ENCODE peak calls at places on chromosomes 13 and 19, in seven cellular contexts. G is foreskin fibroblast, T is AG09309, H is brain microvascular endothelial cell, M is esophagus squamous epithelium, K is GM06990, Z is BJ. Q is an unnamed sample.

GRCh38 chr19:54136086-54136863 is 1.3 kb upstream of the CNOT3 start:
- DNase-seq in G (peak), T (no peak), H (no peak), M (no peak), K (no peak), Z (no peak), Q (no peak)

GRCh38 chr13:94327318-94327717 is 152.2 kb downstream of the DCT start:
- DNase-seq in G (no peak), T (no peak), H (no peak), M (no peak), K (peak), Z (no peak), Q (peak)

GRCh38 chr19:12806242-12807131 is at the start of gene RNASEH2A:
- DNase-seq in G (peak), T (peak), H (peak), M (no peak), K (peak), Z (no peak), Q (peak)

GRCh38 chr19:10243606-10244005 is 8.4 kb upstream of the MRPL4 start:
- DNase-seq in G (no peak), T (no peak), H (no peak), M (no peak), K (no peak), Z (no peak), Q (no peak)

GRCh38 chr13:77349365-77349764 is 22.5 kb upstream of the MYCBP2 start:
- DNase-seq in G (no peak), T (no peak), H (no peak), M (no peak), K (no peak), Z (no peak), Q (no peak)

GRCh38 chr19:37973666-37974065 is 66.7 kb downstream of the SIPA1L3 start:
- DNase-seq in G (no peak), T (no peak), H (no peak), M (no peak), K (peak), Z (no peak), Q (no peak)

GRCh38 chr19:5285955-5286354 is 54.7 kb downstream of the PTPRS start:
- DNase-seq in G (no peak), T (no peak), H (no peak), M (no peak), K (no peak), Z (no peak), Q (no peak)

GRCh38 chr19:39297931-39298634 is 1.9 kb downstream of the IFNL1 start:
- DNase-seq in G (no peak), T (no peak), H (no peak), M (no peak), K (no peak), Z (no peak), Q (no peak)

GRCh38 chr19:4581381-4582111 is 22.1 kb upstream of the SEMA6B start:
- DNase-seq in G (peak), T (no peak), H (no peak), M (no peak), K (peak), Z (no peak), Q (no peak)

GRCh38 chr19:41531438-41532311 is 44.3 kb upstream of the CEACAM21 start:
- DNase-seq in G (peak), T (no peak), H (peak), M (peak), K (peak), Z (no peak), Q (peak)

GRCh38 chr13:97468331-97468730 is 34.4 kb downstream of the RAP2A start:
- DNase-seq in G (peak), T (no peak), H (no peak), M (no peak), K (no peak), Z (no peak), Q (no peak)

GRCh38 chr13:75514080-75515040 is 23.3 kb downstream of the COMMD6 start:
- DNase-seq in G (peak), T (peak), H (peak), M (no peak), K (no peak), Z (no peak), Q (no peak)

GRCh38 chr19:13381827-13382632 is 124.2 kb downstream of the CACNA1A start:
- DNase-seq in G (no peak), T (no peak), H (no peak), M (no peak), K (no peak), Z (no peak), Q (no peak)

DNA sequence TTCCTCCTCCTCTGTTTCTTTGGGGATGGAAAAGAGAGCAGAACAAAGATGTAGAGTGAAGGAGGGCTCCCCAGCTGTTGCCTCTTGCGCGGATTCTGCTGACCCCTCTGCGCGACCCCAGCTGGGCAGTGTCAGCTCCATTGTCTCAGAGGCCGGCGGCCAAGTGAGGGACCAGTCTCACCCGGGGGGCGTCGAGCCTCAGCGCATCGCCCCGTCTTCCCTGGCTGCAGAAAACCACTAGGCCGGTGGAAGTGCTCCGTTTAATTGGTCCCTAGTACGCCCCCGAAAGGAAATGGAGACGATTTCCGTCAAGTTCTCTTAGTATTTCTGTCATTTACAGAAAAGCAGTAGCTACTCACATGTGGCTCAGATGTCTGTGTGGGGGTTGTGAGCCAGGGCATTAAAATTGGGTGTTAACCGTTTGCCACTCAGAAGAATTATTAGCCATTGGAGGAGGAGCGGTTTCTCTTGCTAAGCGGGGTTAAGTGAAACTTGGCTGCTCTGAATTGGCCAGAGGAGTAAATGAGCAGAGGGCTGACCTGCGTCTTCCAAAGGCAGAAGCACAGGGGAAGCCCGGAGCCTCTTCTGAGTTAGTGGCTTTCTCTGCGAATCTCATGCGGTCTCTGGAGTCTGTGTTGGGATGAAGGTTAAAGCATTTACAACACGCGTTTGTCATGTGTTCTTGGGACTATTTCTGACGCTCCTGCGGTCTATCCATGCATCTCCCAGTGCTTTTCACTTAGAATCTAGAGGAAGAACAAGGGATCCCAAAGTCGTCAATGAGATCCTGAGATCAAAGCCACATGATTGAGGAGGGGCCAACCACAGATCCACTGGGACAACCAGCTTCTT is 132.8 kb upstream of the MYO16 start:
- DNase-seq in G (peak), T (no peak), H (no peak), M (no peak), K (no peak), Z (no peak), Q (no peak)
- H3K4me3 ChIP-seq in G (no peak), T (no peak), H (peak), M (peak), K (no peak), Z (no peak), Q (no peak)

GRCh38 chr19:18849838-18850400 is 18.2 kb downstream of the UPF1 start:
- DNase-seq in G (no peak), T (no peak), H (no peak), M (no peak), K (peak), Z (no peak), Q (no peak)
- TF ChIP-seq CTCF in G (no peak), T (no peak), H (no peak), M (no peak), K (no peak), Z (no peak), Q (no peak)

DNA sequence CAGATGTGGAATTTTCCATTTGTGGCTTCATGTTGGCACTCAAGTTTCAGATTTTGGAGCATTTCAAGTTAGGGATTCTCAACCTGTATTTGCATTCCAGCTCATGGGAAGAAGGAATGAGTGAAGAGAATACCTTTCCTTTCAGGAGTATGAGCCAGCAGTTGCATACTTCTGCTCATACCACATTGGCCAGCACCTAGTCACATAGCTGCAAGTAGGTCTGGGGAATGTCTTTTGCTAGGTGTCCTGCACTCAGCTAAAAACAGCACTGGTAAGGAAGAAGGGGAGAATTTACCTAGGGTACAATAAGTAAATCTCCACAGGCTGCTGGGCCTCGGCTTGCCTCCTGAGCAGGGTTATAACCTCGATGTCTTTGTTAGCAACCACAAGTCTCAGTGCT is 24.6 kb upstream of the ATP8A2 start:
- DNase-seq in G (no peak), T (no peak), H (no peak), M (no peak), K (no peak), Z (no peak), Q (no peak)
- H3K4me3 ChIP-seq in G (no peak), T (no peak), H (no peak), M (no peak), K (no peak), Z (no peak), Q (no peak)

DNA sequence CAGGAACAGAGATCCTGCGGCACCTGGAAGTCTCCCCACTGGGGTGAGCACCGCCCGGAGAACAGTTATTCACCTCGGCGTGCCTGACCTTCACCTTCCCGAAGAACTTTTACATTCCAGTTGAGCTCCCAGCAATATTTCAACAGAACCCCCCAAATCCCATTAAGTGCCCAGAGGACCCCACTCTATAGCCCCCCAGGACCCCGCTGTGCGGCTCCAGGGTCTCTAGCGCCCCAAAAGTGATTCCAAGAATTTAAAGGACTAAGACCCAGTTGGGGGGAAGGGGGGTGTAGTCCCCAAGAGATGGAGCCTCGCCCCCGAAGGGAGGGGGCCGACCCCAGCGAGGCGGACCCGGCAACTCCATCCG is 480 bp downstream of the GPR108 start:
- DNase-seq in G (no peak), T (no peak), H (no peak), M (no peak), K (no peak), Z (no peak), Q (no peak)
- TF ChIP-seq CTCF in G (no peak), T (no peak), H (no peak), M (peak), K (no peak), Z (no peak), Q (no peak)

DNA sequence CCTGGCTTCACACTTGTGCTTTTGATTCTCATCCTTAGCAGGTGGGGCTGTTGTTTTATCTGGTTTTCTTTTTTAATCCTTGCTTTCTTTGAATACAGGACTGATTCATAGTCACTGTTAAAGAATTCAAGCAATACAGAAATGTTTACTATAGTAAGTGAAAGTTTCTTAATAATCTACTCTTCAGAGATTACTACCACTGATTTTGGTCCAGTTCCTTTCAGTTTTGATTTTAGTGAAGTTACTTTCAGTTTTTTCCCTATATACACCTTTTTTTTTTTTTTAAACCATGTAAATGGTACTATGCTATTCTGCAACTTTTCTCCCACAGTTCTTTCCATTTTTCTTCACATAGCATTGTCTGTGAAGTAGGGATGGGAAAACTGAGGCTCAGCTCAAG is 53.6 kb downstream of the GATAD2A start:
- DNase-seq in G (peak), T (no peak), H (no peak), M (no peak), K (no peak), Z (no peak), Q (no peak)
- H3K4me3 ChIP-seq in G (no peak), T (no peak), H (no peak), M (no peak), K (no peak), Z (no peak), Q (no peak)

GRCh38 chr19:18514800-18515682 is 6.8 kb downstream of the ELL start:
- DNase-seq in G (peak), T (no peak), H (peak), M (no peak), K (no peak), Z (no peak), Q (no peak)
- TF ChIP-seq CTCF in G (no peak), T (no peak), H (no peak), M (no peak), K (no peak), Z (no peak), Q (no peak)

GRCh38 chr19:2282862-2283237 is 875 bp upstream of the PEAK3 start:
- DNase-seq in G (no peak), T (no peak), H (no peak), M (no peak), K (no peak), Z (no peak), Q (no peak)
- H3K4me3 ChIP-seq in G (no peak), T (no peak), H (no peak), M (no peak), K (no peak), Z (no peak), Q (no peak)

GRCh38 chr13:32851083-32852064 is 164.8 kb upstream of the KL start:
- DNase-seq in G (no peak), T (no peak), H (peak), M (no peak), K (no peak), Z (no peak), Q (no peak)

GRCh38 chr13:32846020-32846451 is 170.2 kb upstream of the KL start:
- DNase-seq in G (no peak), T (no peak), H (no peak), M (no peak), K (no peak), Z (no peak), Q (no peak)

GRCh38 chr13:32849369-32849768 is 166.9 kb upstream of the KL start:
- DNase-seq in G (no peak), T (no peak), H (no peak), M (no peak), K (no peak), Z (no peak), Q (no peak)

GRCh38 chr13:32850311-32851052 is 165.7 kb upstream of the KL start:
- DNase-seq in G (peak), T (peak), H (no peak), M (no peak), K (no peak), Z (peak), Q (no peak)

DNA sequence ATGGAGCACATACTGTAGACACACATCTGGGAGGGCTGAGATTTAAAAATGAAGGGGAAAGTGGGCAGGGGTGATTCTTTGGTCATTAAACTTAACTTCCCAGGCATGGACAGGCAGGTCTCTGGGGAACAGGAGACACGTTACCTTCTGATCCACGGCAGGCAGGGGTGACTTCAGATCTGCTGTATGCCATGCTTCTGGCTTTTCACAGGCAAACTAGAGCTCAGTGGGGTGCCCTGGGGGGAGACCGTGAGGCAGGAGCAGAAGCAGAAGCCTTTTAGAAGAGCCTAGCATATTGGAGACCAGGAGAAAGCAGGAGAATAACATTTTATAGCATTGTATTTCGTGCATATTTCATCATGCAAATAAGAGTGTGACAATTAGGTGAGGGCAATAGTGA is 169.7 kb upstream of the KL start:
- DNase-seq in G (no peak), T (no peak), H (no peak), M (no peak), K (no peak), Z (no peak), Q (no peak)
- TF ChIP-seq CTCF in G (no peak), T (no peak), H (no peak), M (no peak), K (no peak), Z (no peak), Q (no peak)

DNA sequence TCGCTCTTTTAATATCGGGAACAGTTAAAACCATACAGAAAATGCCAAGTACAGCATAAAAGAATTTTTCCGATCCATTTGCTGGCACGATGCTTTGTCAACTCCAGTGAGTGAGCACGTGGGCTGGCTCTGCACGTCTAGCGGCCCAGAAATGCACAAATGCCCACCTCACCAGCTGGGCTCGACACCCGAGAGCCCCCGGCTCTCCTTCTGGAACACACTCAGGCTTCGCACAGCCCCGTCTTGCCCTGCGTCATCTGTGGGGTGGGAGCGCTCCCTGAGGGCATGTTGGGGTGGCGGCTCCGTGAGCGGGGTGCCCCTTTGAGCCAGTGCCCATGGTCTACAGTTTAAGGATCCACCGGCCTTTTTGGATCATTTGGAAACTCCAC is 24.5 kb downstream of the ATP4B start:
- DNase-seq in G (no peak), T (no peak), H (no peak), M (no peak), K (no peak), Z (no peak), Q (no peak)
- H3K4me3 ChIP-seq in G (no peak), T (no peak), H (no peak), M (no peak), K (no peak), Z (no peak), Q (no peak)